ENCODE peak calls at places on chromosomes 2 and 18, in ten cellular contexts. C, F, L, X, M, Y, K, E, P and A are unnamed samples. For H3K9me3, the result is how much of the 10 kb centered on the place peaks cover.

GRCh38 chr2:133918141-133918540 is 335.7 kb upstream of the MGAT5 start:
- DNase-seq in C (no peak), F (no peak), L (no peak), X (no peak), M (no peak), Y (no peak), K (no peak), E (no peak), P (no peak), A (no peak)

GRCh38 chr2:55148269-55148668 is 83.8 kb downstream of the CLHC1 start:
- DNase-seq in C (no peak), F (no peak), L (peak), X (no peak), M (no peak), Y (no peak), K (no peak), E (no peak), P (no peak), A (no peak)

GRCh38 chr2:176473177-176473576 is 203.9 kb downstream of the MTX2 start:
- DNase-seq in C (peak), F (no peak), L (peak), X (peak), M (no peak), Y (no peak), K (no peak), E (no peak), P (no peak), A (no peak)

GRCh38 chr2:29117636-29118303 is 2.6 kb downstream of the CLIP4 start:
- DNase-seq in C (no peak), F (no peak), L (peak), X (no peak), M (no peak), Y (no peak), K (no peak), E (no peak), P (peak), A (no peak)

GRCh38 chr2:201403904-201404303 is 46.8 kb upstream of the FLACC1 start:
- DNase-seq in C (no peak), F (no peak), L (peak), X (no peak), M (peak), Y (no peak), K (no peak), E (no peak), P (no peak), A (no peak)

GRCh38 chr2:38602136-38602731 is 494 bp downstream of the HNRNPLL start:
- DNase-seq in C (no peak), F (peak), L (no peak), X (peak), M (no peak), Y (peak), K (no peak), E (peak), P (no peak), A (no peak)

GRCh38 chr2:152925540-152926448 is 207.4 kb downstream of the ARL6IP6 start:
- DNase-seq in C (peak), F (no peak), L (no peak), X (peak), M (peak), Y (peak), K (no peak), E (peak), P (peak), A (peak)

GRCh38 chr18:9017170-9017899 is 85.2 kb upstream of the NDUFV2 start:
- DNase-seq in C (peak), F (peak), L (peak), X (peak), M (peak), Y (peak), K (peak), E (peak), P (peak), A (peak)

GRCh38 chr18:58135806-58136331 is 91.8 kb downstream of the NEDD4L start:
- DNase-seq in C (peak), F (peak), L (peak), X (no peak), M (peak), Y (peak), K (no peak), E (no peak), P (peak), A (peak)

GRCh38 chr18:42437646-42438045 is 482.6 kb downstream of the PIK3C3 start:
- DNase-seq in C (no peak), F (peak), L (no peak), X (no peak), M (no peak), Y (peak), K (no peak), E (no peak), P (no peak), A (no peak)

GRCh38 chr2:158598856-158599517 is 142.2 kb downstream of the PKP4 start:
- DNase-seq in C (no peak), F (no peak), L (peak), X (no peak), M (no peak), Y (no peak), K (no peak), E (no peak), P (no peak), A (no peak)

GRCh38 chr2:133676392-133677130 is 108.3 kb upstream of the NCKAP5 start:
- DNase-seq in C (no peak), F (no peak), L (peak), X (no peak), M (no peak), Y (no peak), K (no peak), E (no peak), P (no peak), A (no peak)

GRCh38 chr2:29425866-29426265 is 310.7 kb downstream of the CLIP4 start:
- DNase-seq in C (no peak), F (no peak), L (no peak), X (no peak), M (no peak), Y (no peak), K (no peak), E (no peak), P (no peak), A (no peak)

GRCh38 chr2:63054812-63055509 is 4.3 kb downstream of the OTX1 start:
- DNase-seq in C (no peak), F (no peak), L (no peak), X (no peak), M (no peak), Y (no peak), K (no peak), E (no peak), P (no peak), A (no peak)

GRCh38 chr18:26566874-26567273 is 18.5 kb upstream of the KCTD1 start:
- DNase-seq in C (no peak), F (no peak), L (no peak), X (no peak), M (no peak), Y (no peak), K (no peak), E (no peak), P (no peak), A (no peak)

GRCh38 chr2:26711457-26712155 is 19.1 kb downstream of the KCNK3 start:
- DNase-seq in C (no peak), F (no peak), L (no peak), X (peak), M (no peak), Y (no peak), K (no peak), E (no peak), P (no peak), A (no peak)

GRCh38 chr2:176683565-176684210 is 414.4 kb downstream of the MTX2 start:
- DNase-seq in C (no peak), F (no peak), L (no peak), X (no peak), M (no peak), Y (no peak), K (no peak), E (no peak), P (no peak), A (no peak)

GRCh38 chr2:193332938-193333337 is 1138.2 kb upstream of the TMEFF2 start:
- DNase-seq in C (no peak), F (no peak), L (no peak), X (no peak), M (no peak), Y (no peak), K (no peak), E (no peak), P (no peak), A (no peak)

GRCh38 chr2:53490659-53491058 is 276.9 kb upstream of the CHAC2 start:
- DNase-seq in C (peak), F (peak), L (peak), X (peak), M (no peak), Y (peak), K (peak), E (no peak), P (no peak), A (peak)

GRCh38 chr18:49224130-49224529 is 236.3 kb downstream of the DYM start:
- DNase-seq in C (no peak), F (no peak), L (no peak), X (no peak), M (peak), Y (no peak), K (no peak), E (no peak), P (no peak), A (no peak)

GRCh38 chr2:27245620-27246019 is 17.2 kb downstream of the SLC30A3 start:
- DNase-seq in C (no peak), F (no peak), L (no peak), X (no peak), M (no peak), Y (no peak), K (no peak), E (no peak), P (no peak), A (no peak)

GRCh38 chr18:70216788-70217187 is 11.3 kb upstream of the RTTN start:
- DNase-seq in C (no peak), F (no peak), L (peak), X (no peak), M (no peak), Y (no peak), K (no peak), E (no peak), P (no peak), A (no peak)

GRCh38 chr18:60982296-60982695 is 350.9 kb upstream of the CDH20 start:
- DNase-seq in C (no peak), F (no peak), L (no peak), X (no peak), M (no peak), Y (no peak), K (no peak), E (no peak), P (no peak), A (no peak)

GRCh38 chr2:174959787-174960186 is 45.4 kb downstream of the CHN1 start:
- DNase-seq in C (no peak), F (peak), L (no peak), X (no peak), M (no peak), Y (no peak), K (no peak), E (no peak), P (no peak), A (no peak)

GRCh38 chr18:23401400-23402347 is 51.4 kb upstream of the RIOK3 start:
- DNase-seq in C (no peak), F (no peak), L (peak), X (no peak), M (no peak), Y (peak), K (no peak), E (peak), P (no peak), A (no peak)

GRCh38 chr2:178796079-178796677 is 11.0 kb downstream of the TTN start:
- DNase-seq in C (no peak), F (no peak), L (peak), X (no peak), M (peak), Y (no peak), K (no peak), E (no peak), P (peak), A (no peak)

GRCh38 chr2:241892299-241893137 is 23.0 kb downstream of the RTP5 start:
- DNase-seq in C (peak), F (no peak), L (no peak), X (peak), M (peak), Y (peak), K (no peak), E (peak), P (no peak), A (no peak)

GRCh38 chr18:42268186-42268725 is 313.2 kb downstream of the PIK3C3 start:
- DNase-seq in C (no peak), F (no peak), L (no peak), X (no peak), M (no peak), Y (no peak), K (no peak), E (no peak), P (no peak), A (no peak)

GRCh38 chr2:28047698-28048097 is 157.2 kb downstream of the BABAM2 start:
- DNase-seq in C (no peak), F (no peak), L (peak), X (no peak), M (no peak), Y (no peak), K (no peak), E (no peak), P (no peak), A (no peak)

GRCh38 chr2:72745679-72746368 is 80.0 kb downstream of the EXOC6B start:
- DNase-seq in C (no peak), F (no peak), L (peak), X (no peak), M (peak), Y (no peak), K (no peak), E (no peak), P (peak), A (peak)

GRCh38 chr2:204871246-204871953 is 326.1 kb downstream of the PARD3B start:
- DNase-seq in C (no peak), F (no peak), L (peak), X (no peak), M (peak), Y (no peak), K (no peak), E (no peak), P (no peak), A (no peak)

GRCh38 chr2:191010887-191011885 is 2.8 kb downstream of the STAT1 start:
- DNase-seq in C (no peak), F (no peak), L (no peak), X (no peak), M (no peak), Y (no peak), K (no peak), E (no peak), P (no peak), A (no peak)

GRCh38 chr2:8676191-8676914 is 5.5 kb upstream of the ID2 start:
- DNase-seq in C (peak), F (peak), L (peak), X (peak), M (no peak), Y (peak), K (peak), E (peak), P (no peak), A (peak)

GRCh38 chr2:224354631-224355211 is 47.2 kb downstream of the FAM124B start:
- DNase-seq in C (no peak), F (no peak), L (no peak), X (no peak), M (no peak), Y (no peak), K (no peak), E (no peak), P (no peak), A (no peak)

GRCh38 chr2:10046899-10047298 is 3.5 kb downstream of the KLF11 start:
- DNase-seq in C (no peak), F (no peak), L (no peak), X (no peak), M (no peak), Y (no peak), K (no peak), E (peak), P (no peak), A (no peak)

GRCh38 chr18:78126106-78126505 is 853.5 kb upstream of the SALL3 start:
- DNase-seq in C (no peak), F (no peak), L (no peak), X (no peak), M (no peak), Y (no peak), K (no peak), E (no peak), P (no peak), A (no peak)

GRCh38 chr2:74327205-74327604 is 16.0 kb downstream of the SLC4A5 start:
- DNase-seq in C (no peak), F (no peak), L (no peak), X (no peak), M (peak), Y (no peak), K (no peak), E (no peak), P (no peak), A (no peak)

GRCh38 chr18:62617793-62618591 is 95.2 kb downstream of the ZCCHC2 start:
- DNase-seq in C (no peak), F (no peak), L (no peak), X (no peak), M (no peak), Y (no peak), K (no peak), E (no peak), P (no peak), A (no peak)

GRCh38 chr2:168559187-168559586 is 103.1 kb downstream of the CERS6 start:
- DNase-seq in C (no peak), F (peak), L (no peak), X (no peak), M (no peak), Y (peak), K (no peak), E (no peak), P (peak), A (no peak)
- TF ChIP-seq POLR2A in C (no peak), F (no peak), L (no peak), X (no peak), M (no peak), Y (no peak), K (no peak), E (no peak), P (no peak), A (no peak)

DNA sequence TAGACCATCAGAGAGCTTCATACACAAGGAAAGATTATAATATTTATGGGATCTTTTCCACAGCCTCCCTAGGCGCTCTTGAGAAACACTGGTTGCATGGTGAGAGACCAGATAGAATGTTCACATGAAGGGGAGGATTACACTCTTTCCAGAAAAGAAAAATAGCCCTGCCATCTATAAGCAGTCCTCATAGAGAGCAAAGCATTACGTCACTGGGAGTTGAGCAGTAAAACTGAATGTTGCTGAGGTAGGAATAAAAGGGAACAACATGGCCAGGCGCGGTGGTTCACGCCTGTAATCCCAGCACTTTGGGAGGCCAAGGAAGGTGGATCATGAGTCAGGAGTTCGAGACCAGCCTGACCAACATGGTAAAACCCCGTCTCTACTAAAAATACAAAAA is 1934.3 kb downstream of the SUCLG1 start:
- DNase-seq in C (no peak), F (no peak), L (no peak), X (no peak), M (no peak), Y (no peak), K (no peak), E (no peak), P (no peak), A (no peak)
- H3K9me3 ChIP-seq in C (under half), F (under half), L (under half), X (under half), M (under half), Y (under half), K (under half), E (under half), P (under half), A (under half)

GRCh38 chr2:46943881-46944798 is 28.5 kb upstream of the MCFD2 start:
- DNase-seq in C (no peak), F (no peak), L (no peak), X (no peak), M (no peak), Y (no peak), K (no peak), E (no peak), P (no peak), A (no peak)
- TF ChIP-seq POLR2A in C (no peak), F (no peak), L (no peak), X (no peak), M (no peak), Y (no peak), K (no peak), E (no peak), P (no peak), A (no peak)

DNA sequence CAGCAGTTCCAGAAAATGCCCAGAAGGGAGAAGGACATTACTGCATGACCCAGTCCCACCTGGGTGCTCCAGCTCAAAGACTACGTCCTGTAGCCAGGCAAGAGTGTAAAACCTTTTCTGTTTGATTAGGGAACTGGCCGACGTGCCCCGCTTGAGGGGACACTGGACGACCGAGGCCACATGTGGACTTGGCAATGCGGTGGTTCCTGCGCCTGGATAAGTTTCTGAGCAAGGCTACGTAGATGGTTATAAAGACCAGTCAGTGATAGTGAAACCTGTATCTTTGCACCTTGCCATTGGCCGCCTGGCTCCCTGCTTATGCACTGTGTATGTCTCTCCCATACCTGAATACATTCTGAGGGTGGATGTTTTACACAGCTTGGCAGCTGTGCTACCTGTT is 567.0 kb upstream of the CRIM1 start:
- DNase-seq in C (no peak), F (no peak), L (no peak), X (no peak), M (no peak), Y (no peak), K (no peak), E (no peak), P (no peak), A (no peak)
- H3K9me3 ChIP-seq in C (under half), F (under half), L (under half), X (under half), M (under half), Y (under half), K (under half), E (under half), P (under half), A (under half)

DNA sequence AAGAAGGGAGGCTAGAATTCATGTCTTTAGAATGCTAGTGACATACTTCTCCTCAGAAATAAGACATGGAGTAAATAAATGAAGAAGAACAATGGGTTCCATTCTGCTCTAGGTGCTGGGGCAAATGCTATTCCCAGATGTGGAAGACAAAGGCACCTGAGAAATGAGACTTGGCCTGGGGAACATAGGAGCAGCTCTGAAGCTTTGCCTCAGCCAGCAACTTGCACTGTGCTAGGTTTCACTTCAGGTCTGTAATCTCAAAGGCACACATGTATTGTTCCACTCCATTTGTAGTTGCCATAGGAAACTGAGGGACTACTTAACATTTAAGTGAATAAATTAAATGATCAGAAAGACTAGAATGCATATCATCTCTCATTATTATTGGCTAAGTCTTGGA is 538.9 kb upstream of the REG3G start:
- DNase-seq in C (no peak), F (no peak), L (no peak), X (no peak), M (no peak), Y (no peak), K (no peak), E (no peak), P (no peak), A (no peak)
- TF ChIP-seq POLR2A in C (no peak), F (no peak), L (no peak), X (no peak), M (no peak), Y (no peak), K (no peak), E (no peak), P (no peak), A (no peak)

GRCh38 chr2:79552653-79553052 is 39.8 kb downstream of the CTNNA2 start:
- DNase-seq in C (no peak), F (no peak), L (no peak), X (no peak), M (no peak), Y (no peak), K (no peak), E (no peak), P (no peak), A (no peak)
- H3K9me3 ChIP-seq in C (under half), F (under half), L (under half), X (under half), M (under half), Y (under half), K (under half), E (under half), P (under half), A (under half)